ENCODE peak calls at places on chromosome 5, in six cellular contexts. L is RPMI8226; M is stimulated activated CD4-positive, alpha-beta T cell treated with anti-CD3 and anti-CD28 coated beads, Interleukin-2, amount 100 ng/mL, for 48 hours; G is small intestine; P is activated T-cell treated with anti-CD3 and anti-CD28 coated beads for 24 hours; Y is gastrocnemius medialis. N is an unnamed sample.

GRCh38 chr5:141634162-141634561 is 2.5 kb downstream of the HDAC3 start:
- DNase-seq in L (no peak), M (no peak), G (no peak), P (no peak), Y (no peak), N (no peak)

GRCh38 chr5:111699976-111700375 is 57.0 kb downstream of the NREP start:
- DNase-seq in L (peak), M (no peak), G (peak), P (no peak), Y (no peak), N (no peak)

GRCh38 chr5:132385321-132386105 is 16.0 kb downstream of the SLC22A5 start:
- DNase-seq in L (peak), M (peak), G (peak), P (peak), Y (no peak), N (peak)

GRCh38 chr5:65986050-65986451 is 59.7 kb downstream of the ERBIN start:
- DNase-seq in L (no peak), M (no peak), G (no peak), P (no peak), Y (no peak), N (peak)

GRCh38 chr5:113612060-113612496 is 98.6 kb downstream of the YTHDC2 start:
- DNase-seq in L (peak), M (no peak), G (peak), P (no peak), Y (no peak), N (peak)

GRCh38 chr5:32419791-32420190 is 24.7 kb downstream of the ZFR start:
- DNase-seq in L (peak), M (no peak), G (no peak), P (no peak), Y (peak), N (no peak)

GRCh38 chr5:154308457-154309360 is 118.2 kb downstream of the GALNT10 start:
- DNase-seq in L (no peak), M (no peak), G (no peak), P (no peak), Y (no peak), N (peak)

GRCh38 chr5:106677057-106677456 is 993.7 kb downstream of the EFNA5 start:
- DNase-seq in L (no peak), M (no peak), G (no peak), P (no peak), Y (no peak), N (no peak)

GRCh38 chr5:114148253-114148652 is 213.6 kb upstream of the KCNN2 start:
- DNase-seq in L (no peak), M (no peak), G (no peak), P (no peak), Y (no peak), N (no peak)

GRCh38 chr5:90017236-90017635 is 392.3 kb downstream of the CETN3 start:
- DNase-seq in L (no peak), M (no peak), G (no peak), P (no peak), Y (no peak), N (no peak)

GRCh38 chr5:7548576-7548975 is 152.6 kb downstream of the ADCY2 start:
- DNase-seq in L (no peak), M (no peak), G (no peak), P (no peak), Y (no peak), N (no peak)

GRCh38 chr5:93874080-93874479 is 132.7 kb upstream of the POU5F2 start:
- DNase-seq in L (no peak), M (no peak), G (no peak), P (no peak), Y (no peak), N (peak)

GRCh38 chr5:173395257-173395932 is 67.2 kb upstream of the STC2 start:
- DNase-seq in L (no peak), M (no peak), G (no peak), P (no peak), Y (no peak), N (peak)

GRCh38 chr5:112626079-112626478 is 111.6 kb upstream of the APC start:
- DNase-seq in L (no peak), M (no peak), G (no peak), P (no peak), Y (no peak), N (no peak)

GRCh38 chr5:1208221-1208742 is 6.9 kb downstream of the SLC6A19 start:
- DNase-seq in L (no peak), M (no peak), G (no peak), P (no peak), Y (no peak), N (no peak)

GRCh38 chr5:150671509-150672236 is 10.6 kb downstream of the MYOZ3 start:
- DNase-seq in L (no peak), M (peak), G (no peak), P (no peak), Y (peak), N (no peak)

GRCh38 chr5:59180515-59180914 is 597.6 kb downstream of the RAB3C start:
- DNase-seq in L (no peak), M (no peak), G (no peak), P (no peak), Y (no peak), N (no peak)

GRCh38 chr5:76960004-76960625 is 7.3 kb downstream of the CRHBP start:
- DNase-seq in L (no peak), M (no peak), G (no peak), P (no peak), Y (no peak), N (no peak)